ENCODE peak calls at places on chromosomes 2 and 18, in ten cellular contexts. C is thoracic aorta; E is cerebellum; G is activated CD4-positive, alpha-beta T cell treated with anti-CD3 and anti-CD28 coated beads, Interleukin-2, amount 50 U/mL, for 24 hours; S is stimulated activated naive CD4-positive, alpha-beta T cell; F is HCEC 1CT; N is HuH-7; X is naive B cell; P is T follicular helper cell; M is astrocyte of the spinal cord. T is an unnamed sample.

GRCh38 chr2:128306081-128306930 is 12.4 kb downstream of the HS6ST1 start:
- DNase-seq in C (no peak), X (no peak), E (no peak), M (peak), N (peak), S (no peak), G (no peak), P (no peak), F (peak), T (no peak)

GRCh38 chr18:1002653-1003178 is 98.0 kb downstream of the ADCYAP1 start:
- DNase-seq in P (no peak), F (no peak), E (no peak), M (peak), X (no peak), N (no peak), S (no peak), G (no peak), C (no peak), T (no peak)

GRCh38 chr18:28175047-28175929 is 1.6 kb downstream of the CDH2 start:
- DNase-seq in G (no peak), F (no peak), C (no peak), M (peak), S (no peak), X (no peak), E (no peak), N (peak), P (no peak), T (peak)

GRCh38 chr2:64812298-64812697 is 158.6 kb upstream of the SERTAD2 start:
- DNase-seq in N (no peak), M (no peak), X (no peak), S (no peak), P (no peak), C (no peak), E (no peak), G (no peak), F (no peak), T (no peak)

GRCh38 chr2:218071218-218071937 is 2.3 kb downstream of the RUFY4 start:
- DNase-seq in S (no peak), M (no peak), G (no peak), N (no peak), E (no peak), F (no peak), P (no peak), C (no peak), X (no peak), T (no peak)

GRCh38 chr2:176110975-176111663 is 4.0 kb downstream of the HOXD11 start:
- DNase-seq in P (no peak), N (peak), G (no peak), X (no peak), S (no peak), E (peak), M (peak), F (no peak), C (no peak), T (no peak)

GRCh38 chr18:78912862-78913261 is 66.8 kb upstream of the SALL3 start:
- DNase-seq in E (no peak), C (no peak), M (no peak), S (no peak), G (no peak), N (no peak), X (no peak), P (no peak), F (no peak), T (no peak)

GRCh38 chr2:198296665-198297308 is 492.4 kb downstream of the PLCL1 start:
- DNase-seq in F (peak), X (peak), M (peak), G (peak), E (peak), S (peak), C (no peak), N (peak), P (peak), T (peak)

GRCh38 chr2:234974501-234975385 is 22.9 kb downstream of the SH3BP4 start:
- DNase-seq in G (no peak), N (no peak), P (no peak), F (no peak), E (no peak), M (peak), C (no peak), S (no peak), X (no peak), T (no peak)

GRCh38 chr2:147449323-147450080 is 395.3 kb upstream of the ACVR2A start:
- DNase-seq in P (peak), G (no peak), N (no peak), C (no peak), M (no peak), F (no peak), S (no peak), X (no peak), E (no peak), T (no peak)

GRCh38 chr2:240192661-240193060 is 52.2 kb upstream of the OTOS start:
- DNase-seq in N (no peak), M (no peak), X (no peak), F (no peak), S (no peak), G (no peak), P (no peak), E (no peak), C (no peak), T (no peak)

GRCh38 chr2:104768694-104769093 is 85.2 kb upstream of the POU3F3 start:
- DNase-seq in G (no peak), X (no peak), M (peak), F (no peak), P (no peak), N (no peak), C (no peak), E (no peak), S (no peak), T (no peak)

GRCh38 chr2:190994148-190994547 is 19.8 kb downstream of the STAT1 start:
- DNase-seq in X (no peak), P (no peak), N (no peak), E (no peak), G (no peak), C (no peak), S (no peak), F (no peak), M (no peak), T (no peak)